ENCODE peak calls at places on chromosomes 2 and 18, in ten cellular contexts. J is heart left ventricle, X is K562, C is transverse colon, M is IMR-90, A is A549, F is body of pancreas, O is GM12891, W is NB4, D is suprapubic skin. H is an unnamed sample.

GRCh38 chr18:47683774-47684173 is 246.7 kb downstream of the SMAD2 start:
- DNase-seq in J (no peak), X (no peak), C (no peak), M (no peak), A (no peak), F (no peak), O (no peak), W (no peak), D (no peak), H (no peak)

GRCh38 chr2:241080405-241081189 is 21.5 kb downstream of the MTERF4 start:
- DNase-seq in J (no peak), X (no peak), C (no peak), M (no peak), A (no peak), F (no peak), O (no peak), W (no peak), D (no peak), H (no peak)

GRCh38 chr2:145599761-145600160 is 1079.8 kb upstream of the ZEB2 start:
- DNase-seq in J (no peak), X (no peak), C (no peak), M (peak), A (no peak), F (no peak), O (no peak), W (no peak), D (no peak), H (no peak)

GRCh38 chr18:45621068-45621511 is 5.8 kb downstream of the SLC14A2 start:
- DNase-seq in J (no peak), X (peak), C (peak), M (peak), A (peak), F (peak), O (peak), W (peak), D (no peak), H (peak)

GRCh38 chr18:57915848-57916596 is 112.9 kb upstream of the ATP8B1 start:
- DNase-seq in J (no peak), X (peak), C (peak), M (peak), A (no peak), F (no peak), O (no peak), W (no peak), D (no peak), H (peak)

GRCh38 chr18:75199327-75199726 is 9.6 kb downstream of the PTGR3 start:
- DNase-seq in J (no peak), X (no peak), C (no peak), M (peak), A (no peak), F (no peak), O (no peak), W (no peak), D (no peak), H (no peak)

GRCh38 chr2:201758229-201758628 is 22.5 kb downstream of the ALS2 start:
- DNase-seq in J (no peak), X (no peak), C (no peak), M (no peak), A (no peak), F (no peak), O (no peak), W (no peak), D (no peak), H (peak)

GRCh38 chr2:209913786-209914185 is 88.7 kb upstream of the RPE start:
- DNase-seq in J (no peak), X (no peak), C (no peak), M (no peak), A (no peak), F (no peak), O (no peak), W (no peak), D (no peak), H (no peak)

GRCh38 chr2:233426619-233427342 is 72.5 kb downstream of the DGKD start:
- DNase-seq in J (no peak), X (peak), C (no peak), M (peak), A (no peak), F (no peak), O (no peak), W (peak), D (peak), H (peak)

GRCh38 chr2:64888591-64889309 is 100.4 kb upstream of the SLC1A4 start:
- DNase-seq in J (no peak), X (peak), C (no peak), M (peak), A (peak), F (no peak), O (no peak), W (peak), D (peak), H (peak)

GRCh38 chr18:657998-658946 is 819 bp downstream of the TYMS start:
- DNase-seq in J (peak), X (peak), C (peak), M (peak), A (peak), F (peak), O (peak), W (peak), D (peak), H (peak)
- TF ChIP-seq POLR2A in J (no peak), X (peak), C (peak), M (no peak), A (peak), F (no peak), O (peak), W (peak), D (no peak), H (peak)

GRCh38 chr2:171995586-171995985 is 4.2 kb upstream of the METAP1D start:
- DNase-seq in J (no peak), X (no peak), C (no peak), M (peak), A (no peak), F (no peak), O (no peak), W (no peak), D (no peak), H (no peak)
- TF ChIP-seq POLR2A in J (no peak), X (no peak), C (no peak), M (no peak), A (no peak), F (no peak), O (no peak), W (no peak), D (no peak), H (no peak)

GRCh38 chr2:74843371-74844298 is 9.7 kb downstream of the HK2 start:
- DNase-seq in J (no peak), X (no peak), C (peak), M (peak), A (no peak), F (no peak), O (no peak), W (peak), D (no peak), H (peak)
- TF ChIP-seq POLR2A in J (no peak), X (no peak), C (peak), M (no peak), A (no peak), F (no peak), O (no peak), W (no peak), D (no peak), H (no peak)

DNA sequence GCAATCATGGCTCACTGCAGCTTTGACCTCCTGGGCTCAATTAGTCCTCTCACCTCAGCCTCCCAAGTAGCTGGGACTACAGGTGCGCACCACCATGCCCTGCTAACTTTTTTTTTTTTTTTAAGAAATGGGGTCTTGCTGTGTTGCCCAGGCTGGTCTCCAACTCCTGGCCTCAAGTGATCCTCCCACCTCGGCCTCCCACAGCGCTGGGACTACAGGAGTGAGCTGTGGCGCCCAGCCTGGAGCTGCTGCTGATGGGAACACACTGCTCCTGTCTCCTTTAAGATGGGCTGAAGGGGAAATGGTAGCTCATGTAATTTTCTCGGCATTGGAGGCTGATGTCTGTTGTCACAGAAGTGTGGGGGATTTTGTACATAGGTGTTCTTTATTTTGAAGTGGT is 34.9 kb upstream of the ADNP2 start:
- DNase-seq in J (no peak), X (no peak), C (no peak), M (no peak), A (no peak), F (no peak), O (no peak), W (no peak), D (no peak), H (no peak)
- TF ChIP-seq POLR2A in J (no peak), X (no peak), C (no peak), M (no peak), A (no peak), F (no peak), O (no peak), W (no peak), D (no peak), H (no peak)

GRCh38 chr2:137048455-137048854 is 283.1 kb downstream of the THSD7B start:
- DNase-seq in J (no peak), X (no peak), C (no peak), M (no peak), A (no peak), F (no peak), O (no peak), W (no peak), D (no peak), H (peak)
- TF ChIP-seq POLR2A in J (no peak), X (no peak), C (no peak), M (no peak), A (no peak), F (no peak), O (no peak), W (no peak), D (no peak), H (no peak)

H was measured in HepG2.